ENCODE peak calls at places on chromosomes 6 and 20, in nine cellular contexts. D is EL; S is AG09309; H is cardiac fibroblast; U is activated naive CD8-positive, alpha-beta T cell treated with anti-CD3 and anti-CD28 coated beads for 36 hours; P is GM04504; Z is amniotic stem cell; R is AG04450; I is GOT3. X is an unnamed sample.

GRCh38 chr6:27157461-27158315 is 89.8 kb upstream of the PRSS16 start:
- DNase-seq in Z (peak; percentile 40), P (no peak), I (no peak), S (no peak), U (peak; percentile 78), R (no peak), D (peak; percentile 83), H (peak; percentile 67), X (peak; percentile 80)

GRCh38 chr6:44001318-44001868 is 125.9 kb downstream of the MRPL14 start:
- DNase-seq in I (no peak), U (peak; percentile 35), S (no peak), H (no peak), Z (no peak), P (no peak), R (no peak), D (no peak), X (peak; percentile 21)

GRCh38 chr20:15945301-15945700 is 627.9 kb downstream of the KIF16B start:
- DNase-seq in R (no peak), S (no peak), Z (no peak), P (no peak), H (no peak), D (no peak), U (no peak), I (no peak), X (no peak)

GRCh38 chr6:25945175-25945574 is 14.7 kb upstream of the SLC17A2 start:
- DNase-seq in H (no peak), U (peak; percentile 26), Z (no peak), D (no peak), S (no peak), I (no peak), R (no peak), P (no peak), X (peak; percentile 43)

GRCh38 chr6:3306848-3307247 is 48.1 kb downstream of the PSMG4 start:
- DNase-seq in Z (no peak), H (no peak), R (no peak), S (no peak), D (no peak), P (no peak), U (no peak), I (no peak), X (no peak)

GRCh38 chr6:137240168-137240567 is 21.0 kb upstream of the IFNGR1 start:
- DNase-seq in R (peak; percentile 72), I (peak; percentile 39), H (peak; percentile 94), P (peak; percentile 67), Z (peak; percentile 18), S (peak; percentile 96), U (no peak), D (peak; percentile 79), X (no peak)

GRCh38 chr6:143027058-143027457 is 33.6 kb upstream of the AIG1 start:
- DNase-seq in D (peak; percentile 28), H (peak; percentile 51), U (peak; percentile 22), P (no peak), I (no peak), R (no peak), S (no peak), Z (no peak), X (peak; percentile 12)

GRCh38 chr6:128098000-128098581 is 197.2 kb upstream of the THEMIS start:
- DNase-seq in S (no peak), R (no peak), D (no peak), P (no peak), U (peak; percentile 8), Z (no peak), I (no peak), H (peak; percentile 18), X (no peak)

GRCh38 chr20:33866398-33867079 is 55.4 kb downstream of the CHMP4B start:
- DNase-seq in H (no peak), D (no peak), R (no peak), U (no peak), P (no peak), I (no peak), S (no peak), Z (no peak), X (no peak)

GRCh38 chr6:34237722-34238506 is 1.2 kb downstream of the HMGA1 start:
- DNase-seq in H (peak; percentile 35), U (peak; percentile 86), P (no peak), Z (no peak), R (no peak), S (no peak), I (no peak), D (peak; percentile 67), X (peak; percentile 77)

X was measured in T-helper 2 cell treated with Interferon-gamma antibody and Interleukin-4, amounts not matched to agents 5 μg/mL and 100 μg/mL, for 36 hours.